ENCODE peak calls at places on chromosomes 11 and 22, in four cellular contexts. A is upper lobe of left lung; Q is stimulated activated memory B cell treated with anti-CD40 and anti-IgM and Interleukin-4, amounts not matched to agents 10 μg/mL and 1 μg/mL and 100 μg/mL, for 72 hours; X is heart right ventricle. C is an unnamed sample.

GRCh38 chr22:46129390-46130041 is 20.8 kb upstream of the PPARA start:
- ATAC-seq in A (no peak), X (peak; percentile 19), Q (peak; percentile 76), C (no peak)

GRCh38 chr22:39467390-39467901 is 10.6 kb downstream of the MGAT3 start:
- ATAC-seq in A (no peak), Q (no peak), X (no peak), C (no peak)

GRCh38 chr22:42376721-42377177 is 55.5 kb downstream of the NFAM1 start:
- ATAC-seq in A (peak; percentile 74), Q (no peak), X (peak; percentile 71), C (peak; percentile 84)

GRCh38 chr22:44550666-44551491 is 52.8 kb upstream of the RTL6 start:
- ATAC-seq in X (peak; percentile 82), Q (peak; percentile 77), A (peak; percentile 80), C (no peak)

GRCh38 chr11:108870373-108871020 is 205.6 kb downstream of the DDX10 start:
- ATAC-seq in Q (no peak), X (no peak), A (no peak), C (peak; percentile 91)

GRCh38 chr11:62575156-62575555 is 1.5 kb upstream of the EEF1G start:
- ATAC-seq in X (no peak), A (no peak), Q (no peak), C (no peak)

GRCh38 chr11:6637871-6638270 is 17.7 kb downstream of the DCHS1 start:
- ATAC-seq in Q (no peak), A (no peak), X (peak; percentile 45), C (no peak)

GRCh38 chr11:59829358-59829757 is 15.9 kb downstream of the CBLIF start:
- ATAC-seq in X (no peak), Q (no peak), A (no peak), C (no peak)

GRCh38 chr11:12496181-12497025 is 119.0 kb downstream of the PARVA start:
- ATAC-seq in A (peak; percentile 57), Q (peak; percentile 58), X (peak; percentile 61), C (no peak)

GRCh38 chr22:39965749-39966148 is 5.6 kb downstream of the TMA7B start:
- ATAC-seq in A (no peak), Q (no peak), X (no peak), C (no peak)

GRCh38 chr11:57647960-57648776 is 1.5 kb downstream of the YPEL4 start:
- ATAC-seq in X (no peak), A (no peak), Q (no peak), C (peak; percentile 40)

GRCh38 chr11:119728226-119728626 is 774 bp downstream of the NECTIN1 start:
- ATAC-seq in A (no peak), X (no peak), Q (no peak), C (peak; percentile 4)

GRCh38 chr11:3942956-3943497 is 87.6 kb downstream of the STIM1 start:
- ATAC-seq in Q (no peak), X (no peak), A (no peak), C (no peak)

GRCh38 chr11:113153847-113154246 is 160.5 kb upstream of the TTC12 start:
- ATAC-seq in Q (no peak), A (no peak), X (peak; percentile 26), C (no peak)

GRCh38 chr22:36912694-36913430 is 566 bp upstream of the CSF2RB start:
- ATAC-seq in A (peak; percentile 48), X (no peak), Q (peak; percentile 25), C (no peak)

GRCh38 chr11:74004694-74005615 is 3.9 kb downstream of the UCP3 start:
- ATAC-seq in A (no peak), X (no peak), Q (peak; percentile 89), C (no peak)

GRCh38 chr11:114165326-114166230 is 106.1 kb downstream of the ZBTB16 start:
- ATAC-seq in Q (no peak), X (no peak), A (no peak), C (no peak)

GRCh38 chr11:34335331-34335730 is 22.5 kb downstream of the ABTB2 start:
- ATAC-seq in X (no peak), A (no peak), Q (peak; percentile 58), C (no peak)

GRCh38 chr11:111879637-111879960 is 258 bp downstream of the CFAP68 start:
- ATAC-seq in A (no peak), Q (no peak), X (peak; percentile 5), C (peak; percentile 1)

GRCh38 chr11:17578296-17578695 is 31.2 kb downstream of the OTOG start:
- ATAC-seq in A (no peak), X (no peak), Q (no peak), C (no peak)

GRCh38 chr11:65915101-65915820 is 3.6 kb downstream of the C11orf68 start:
- ATAC-seq in Q (no peak), X (no peak), A (no peak), C (peak; percentile 2)

GRCh38 chr11:118938491-118939411 is 13.0 kb upstream of the BCL9L start:
- ATAC-seq in A (peak; percentile 38), Q (peak; percentile 28), X (no peak), C (peak; percentile 80)

GRCh38 chr11:71339178-71339881 is 87.0 kb upstream of the SHANK2 start:
- ATAC-seq in A (no peak), Q (no peak), X (no peak), C (no peak)

GRCh38 chr11:112238041-112238440 is 11.8 kb downstream of the PTS start:
- ATAC-seq in A (no peak), Q (no peak), X (no peak), C (no peak)

GRCh38 chr11:86818466-86819282 is 18.3 kb downstream of the PRSS23 start:
- ATAC-seq in Q (no peak), X (no peak), A (peak; percentile 57), C (peak; percentile 51)

GRCh38 chr11:111370902-111371578 is 8.0 kb downstream of the POU2AF1 start:
- ATAC-seq in Q (peak; percentile 62), X (no peak), A (no peak), C (no peak)

GRCh38 chr11:7573558-7574296 is 59.9 kb downstream of the PPFIBP2 start:
- ATAC-seq in Q (no peak), X (no peak), A (no peak), C (no peak)

GRCh38 chr11:69014084-69014935 is 1.3 kb upstream of the MRGPRF start:
- ATAC-seq in A (peak; percentile 54), Q (no peak), X (no peak), C (peak; percentile 5)

GRCh38 chr22:41847300-41847699 is 14.4 kb downstream of the SREBF2 start:
- ATAC-seq in Q (no peak), X (no peak), A (no peak), C (no peak)

GRCh38 chr22:39728236-39728860 is 157.8 kb downstream of the CACNA1I start:
- ATAC-seq in A (no peak), X (no peak), Q (no peak), C (no peak)

GRCh38 chr11:129814244-129814992 is 1.2 kb upstream of the TMEM45B start:
- ATAC-seq in X (no peak), Q (no peak), A (no peak), C (no peak)

GRCh38 chr11:8384199-8384821 is 120.6 kb upstream of the LMO1 start:
- ATAC-seq in Q (peak; percentile 55), A (peak; percentile 80), X (no peak), C (no peak)

GRCh38 chr11:103779054-103779453 is 257.4 kb upstream of the DDI1 start:
- ATAC-seq in A (no peak), Q (no peak), X (no peak), C (no peak)

GRCh38 chr11:124075492-124075840 is 34.3 kb upstream of the OR10G7 start:
- ATAC-seq in Q (peak; percentile 4), X (peak; percentile 26), A (no peak), C (no peak)

C was measured in SK-N-SH treated with all-trans-retinoic acid at 6 μM for 48 hours.